ENCODE peak calls at places on chromosomes 12 and 14, in four cellular contexts. L is K562, N is HL-60, S is GM12878. H is an unnamed sample.

GRCh38 chr12:48977290-48978281 is 536 bp upstream of the WNT1 start:
- DNase-seq in L (peak; percentile 89), N (peak; percentile 56), S (no peak), H (no peak)

GRCh38 chr14:105484069-105484996 is 2.4 kb upstream of the CRIP1 start:
- DNase-seq in L (no peak), N (no peak), S (no peak), H (no peak)

GRCh38 chr14:89600950-89601826 is 184.2 kb upstream of the FOXN3 start:
- DNase-seq in L (no peak), N (no peak), S (no peak), H (no peak)

GRCh38 chr14:72463291-72463866 is 430.5 kb downstream of the DPF3 start:
- DNase-seq in L (no peak), N (no peak), S (no peak), H (no peak)

GRCh38 chr12:29051221-29051620 is 97.9 kb upstream of the FAR2 start:
- DNase-seq in L (no peak), N (no peak), S (no peak), H (no peak)

GRCh38 chr12:62291888-62292760 is 31.9 kb downstream of the USP15 start:
- DNase-seq in L (no peak), N (no peak), S (no peak), H (no peak)

GRCh38 chr14:93870377-93870776 is 56.8 kb upstream of the FAM181A start:
- DNase-seq in L (no peak), N (no peak), S (no peak), H (no peak)

GRCh38 chr14:76259029-76259735 is 107.5 kb downstream of the GPATCH2L start:
- DNase-seq in L (peak; percentile 37), N (no peak), S (no peak), H (no peak)

GRCh38 chr12:78559441-78559840 is 305.1 kb upstream of the SYT1 start:
- DNase-seq in L (no peak), N (no peak), S (no peak), H (no peak)

GRCh38 chr12:94329366-94329765 is 130.3 kb downstream of the CEP83 start:
- DNase-seq in L (no peak), N (no peak), S (no peak), H (no peak)

GRCh38 chr12:107580750-107581529 is 104.7 kb upstream of the PWP1 start:
- DNase-seq in L (peak; percentile 12), N (no peak), S (no peak), H (no peak)

GRCh38 chr12:105047303-105047702 is 37.0 kb downstream of the ALDH1L2 start:
- DNase-seq in L (no peak), N (no peak), S (no peak), H (no peak)

GRCh38 chr12:49960474-49961110 is 1.1 kb upstream of the AQP5 start:
- DNase-seq in L (no peak), N (no peak), S (no peak), H (no peak)

GRCh38 chr12:52530905-52531304 is 10.7 kb upstream of the KRT5 start:
- DNase-seq in L (no peak), N (no peak), S (no peak), H (no peak)

GRCh38 chr12:131466306-131466705 is 244.6 kb upstream of the SFSWAP start:
- DNase-seq in L (no peak), N (no peak), S (no peak), H (no peak)

GRCh38 chr14:100103261-100104005 is 38.2 kb downstream of the EVL start:
- DNase-seq in L (no peak), N (no peak), S (no peak), H (no peak)

GRCh38 chr12:97283297-97283696 is 179.3 kb upstream of the RMST start:
- DNase-seq in L (peak; percentile 22), N (no peak), S (no peak), H (no peak)

GRCh38 chr12:116442304-116442703 is 116.9 kb upstream of the MAP1LC3B2 start:
- DNase-seq in L (no peak), N (no peak), S (no peak), H (no peak)

GRCh38 chr14:96470331-96470730 is 31.9 kb upstream of the PAPOLA start:
- DNase-seq in L (no peak), N (no peak), S (no peak), H (no peak)

GRCh38 chr14:68819260-68819691 is 26.4 kb upstream of the ZFP36L1 start:
- DNase-seq in L (peak; percentile 55), N (no peak), S (no peak), H (no peak)

GRCh38 chr14:68820536-68820935 is 27.7 kb upstream of the ZFP36L1 start:
- DNase-seq in L (no peak), N (no peak), S (no peak), H (no peak)

GRCh38 chr14:68822132-68822651 is 29.3 kb upstream of the ZFP36L1 start:
- DNase-seq in L (no peak), N (no peak), S (peak; percentile 91), H (peak; percentile 62)

GRCh38 chr14:68820999-68821683 is 28.3 kb upstream of the ZFP36L1 start:
- DNase-seq in L (no peak), N (no peak), S (peak; percentile 83), H (no peak)

GRCh38 chr14:68820119-68820518 is 27.3 kb upstream of the ZFP36L1 start:
- DNase-seq in L (no peak), N (no peak), S (no peak), H (no peak)
- TF ChIP-seq SPI1 in L (no peak), N (no peak), S (no peak), H (no peak)

GRCh38 chr12:130139971-130140547 is 22.2 kb upstream of the FZD10 start:
- DNase-seq in L (no peak), N (no peak), S (no peak), H (no peak)

GRCh38 chr12:130139541-130139940 is 22.7 kb upstream of the FZD10 start:
- DNase-seq in L (no peak), N (no peak), S (no peak), H (no peak)

GRCh38 chr12:130136536-130136935 is 25.7 kb upstream of the FZD10 start:
- DNase-seq in L (no peak), N (no peak), S (no peak), H (no peak)

GRCh38 chr12:130138478-130138877 is 23.8 kb upstream of the FZD10 start:
- DNase-seq in L (no peak), N (no peak), S (no peak), H (no peak)

GRCh38 chr12:130137141-130138018 is 24.9 kb upstream of the FZD10 start:
- DNase-seq in L (no peak), N (no peak), S (no peak), H (no peak)
- TF ChIP-seq SPI1 in L (no peak), N (no peak), S (no peak), H (no peak)

DNA sequence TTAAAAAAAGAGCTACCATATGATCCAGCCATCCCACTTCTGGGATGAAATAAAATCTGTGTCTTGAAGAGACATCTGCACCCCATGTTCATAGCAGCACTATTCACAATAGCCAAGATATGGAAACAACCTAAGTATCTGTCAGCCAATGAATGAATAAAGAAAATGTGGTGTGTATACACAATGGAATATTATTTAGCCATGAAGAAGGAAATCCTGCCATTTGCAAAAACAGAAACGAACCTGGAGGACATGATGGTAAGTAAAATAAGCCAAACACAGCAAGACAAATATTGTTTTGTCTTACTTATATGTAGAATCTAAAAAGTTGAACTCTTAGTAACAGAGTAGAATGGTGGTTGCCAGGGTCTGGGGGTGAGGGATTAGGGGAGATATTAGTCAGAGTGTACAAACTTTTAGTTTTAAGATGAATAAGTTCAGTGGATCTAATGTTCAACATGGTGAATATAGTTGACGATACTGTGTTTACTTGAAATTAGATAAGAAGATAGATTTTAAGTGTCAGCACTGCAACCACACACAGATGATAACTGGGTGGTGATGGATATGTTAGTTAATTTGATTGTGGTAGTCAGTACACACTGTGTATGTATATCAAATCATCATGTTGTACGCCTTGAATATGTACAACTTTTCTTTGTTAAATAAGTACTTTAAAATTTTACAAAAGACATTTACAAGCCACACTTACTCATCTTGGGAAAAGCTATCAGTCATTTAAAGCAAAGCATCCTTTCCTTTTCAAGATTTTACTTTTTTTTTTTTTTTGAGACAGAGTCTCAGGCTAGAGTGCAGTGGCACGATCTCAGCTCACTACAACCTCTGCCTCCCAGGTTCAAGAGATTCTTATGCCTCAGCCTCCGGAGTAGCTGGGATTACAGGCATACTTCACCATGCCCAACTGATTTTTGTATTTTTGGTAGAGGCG is 89.9 kb downstream of the BICD1 start:
- DNase-seq in L (no peak), N (no peak), S (no peak), H (no peak)
- TF ChIP-seq SPI1 in L (no peak), N (no peak), S (no peak), H (no peak)

DNA sequence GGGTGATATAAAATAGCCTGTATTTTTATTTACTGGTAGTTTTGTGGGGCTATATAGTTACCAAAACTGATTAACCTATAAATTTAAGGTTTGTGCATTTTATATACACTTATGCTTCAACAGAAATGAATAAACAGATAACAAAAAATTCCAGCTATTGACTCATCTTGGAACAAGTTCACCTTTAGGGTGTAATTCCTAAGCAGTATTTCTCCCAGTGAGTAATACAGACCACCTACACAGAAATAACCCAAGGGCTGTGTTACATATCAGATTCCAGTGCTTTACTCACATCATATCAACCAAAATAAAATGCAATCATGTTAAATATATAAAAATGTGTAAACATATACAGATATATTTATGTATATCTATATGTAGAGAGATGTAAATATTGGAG is 345.6 kb downstream of the ADAMTS20 start:
- DNase-seq in L (no peak), N (no peak), S (no peak), H (no peak)
- TF ChIP-seq SPI1 in L (no peak), N (no peak), S (no peak), H (no peak)

DNA sequence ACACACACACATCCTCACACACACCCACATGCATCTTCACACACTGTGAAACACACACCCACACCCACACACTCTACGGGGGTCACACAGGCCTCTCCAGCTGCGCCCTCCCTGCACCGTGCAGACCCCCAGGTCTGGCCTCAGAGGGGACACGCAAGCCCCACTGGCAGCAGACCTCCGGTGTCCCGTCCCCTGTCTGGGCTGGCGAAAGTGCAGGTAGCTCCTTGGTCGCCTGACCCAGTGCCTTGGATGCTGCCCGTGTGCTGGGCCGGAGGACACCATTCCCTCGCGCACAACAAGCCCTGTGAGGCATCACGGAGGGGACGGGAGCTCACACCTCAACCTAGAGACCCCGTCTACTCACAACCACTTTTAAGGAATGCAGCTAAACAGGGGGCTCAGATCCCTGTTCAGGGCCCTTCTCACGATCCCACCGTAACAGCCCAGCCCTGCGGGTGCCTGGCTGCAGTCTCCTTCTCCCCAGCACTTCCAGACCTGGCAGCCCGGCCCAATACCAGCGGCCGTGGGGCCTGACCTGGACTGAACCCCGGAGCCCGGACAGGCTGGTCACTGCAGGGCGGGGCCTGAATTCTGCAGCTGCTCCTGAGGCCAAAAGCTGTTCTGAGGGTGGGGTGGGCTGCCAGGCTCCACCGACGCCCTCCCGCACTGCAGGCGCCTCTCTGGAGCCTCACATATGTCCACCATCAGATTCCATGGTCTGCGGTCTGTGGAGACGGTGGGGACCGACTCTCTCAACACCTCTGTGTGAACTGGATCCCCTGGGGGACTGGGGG is 42.1 kb upstream of the FZD10 start:
- DNase-seq in L (no peak), N (no peak), S (no peak), H (no peak)
- TF ChIP-seq SPI1 in L (no peak), N (no peak), S (no peak), H (no peak)

H was measured in GM12891.